ENCODE peak calls at places on chromosomes 5 and 9, in four cellular contexts. T is OCI-LY7, X is dorsolateral prefrontal cortex, N is brain microvascular endothelial cell. D is an unnamed sample.

GRCh38 chr5:40266952-40267351 is 412.8 kb upstream of the PTGER4 start:
- DNase-seq in X (no peak), T (no peak), N (no peak), D (no peak)

GRCh38 chr5:59745422-59745863 is 148.1 kb downstream of the PDE4D start:
- DNase-seq in N (peak), T (no peak), X (peak), D (no peak)

GRCh38 chr5:75603421-75603820 is 7.8 kb upstream of the ANKDD1B start:
- DNase-seq in T (no peak), X (no peak), N (no peak), D (no peak)

GRCh38 chr5:132259061-132259851 is 1.8 kb downstream of the PDLIM4 start:
- DNase-seq in T (no peak), X (peak), N (peak), D (peak)

GRCh38 chr5:109409061-109409843 is 522 bp downstream of the PJA2 start:
- DNase-seq in N (peak), T (peak), X (peak), D (peak)

GRCh38 chr9:135110416-135110815 is 22.9 kb downstream of the OLFM1 start:
- DNase-seq in N (no peak), T (no peak), X (no peak), D (no peak)

GRCh38 chr9:84697494-84698114 is 28.1 kb downstream of the NTRK2 start:
- DNase-seq in X (peak), T (peak), N (peak), D (no peak)

GRCh38 chr5:73672130-73672529 is 46.1 kb downstream of the ARHGEF28 start:
- DNase-seq in T (no peak), X (no peak), N (no peak), D (no peak)

GRCh38 chr9:131697097-131697496 is 42.8 kb downstream of the RAPGEF1 start:
- DNase-seq in X (no peak), T (no peak), N (no peak), D (no peak)

GRCh38 chr5:169870221-169870620 is 110.1 kb downstream of the INSYN2B start:
- DNase-seq in X (no peak), T (no peak), N (no peak), D (no peak)

GRCh38 chr5:56508249-56508648 is 275.1 kb upstream of the ANKRD55 start:
- DNase-seq in X (no peak), N (no peak), T (no peak), D (no peak)

GRCh38 chr5:176466245-176466871 is 18.2 kb downstream of the FAF2 start:
- DNase-seq in X (peak), T (no peak), N (peak), D (no peak)

GRCh38 chr5:174235993-174236528 is 190.6 kb downstream of the NSG2 start:
- DNase-seq in T (no peak), X (no peak), N (no peak), D (no peak)

GRCh38 chr5:133075572-133076536 is 24.0 kb downstream of the HSPA4 start:
- DNase-seq in T (no peak), X (no peak), N (no peak), D (no peak)

GRCh38 chr5:141862936-141863543 is 15.2 kb downstream of the PCDH1 start:
- DNase-seq in T (no peak), X (no peak), N (no peak), D (no peak)

DNA sequence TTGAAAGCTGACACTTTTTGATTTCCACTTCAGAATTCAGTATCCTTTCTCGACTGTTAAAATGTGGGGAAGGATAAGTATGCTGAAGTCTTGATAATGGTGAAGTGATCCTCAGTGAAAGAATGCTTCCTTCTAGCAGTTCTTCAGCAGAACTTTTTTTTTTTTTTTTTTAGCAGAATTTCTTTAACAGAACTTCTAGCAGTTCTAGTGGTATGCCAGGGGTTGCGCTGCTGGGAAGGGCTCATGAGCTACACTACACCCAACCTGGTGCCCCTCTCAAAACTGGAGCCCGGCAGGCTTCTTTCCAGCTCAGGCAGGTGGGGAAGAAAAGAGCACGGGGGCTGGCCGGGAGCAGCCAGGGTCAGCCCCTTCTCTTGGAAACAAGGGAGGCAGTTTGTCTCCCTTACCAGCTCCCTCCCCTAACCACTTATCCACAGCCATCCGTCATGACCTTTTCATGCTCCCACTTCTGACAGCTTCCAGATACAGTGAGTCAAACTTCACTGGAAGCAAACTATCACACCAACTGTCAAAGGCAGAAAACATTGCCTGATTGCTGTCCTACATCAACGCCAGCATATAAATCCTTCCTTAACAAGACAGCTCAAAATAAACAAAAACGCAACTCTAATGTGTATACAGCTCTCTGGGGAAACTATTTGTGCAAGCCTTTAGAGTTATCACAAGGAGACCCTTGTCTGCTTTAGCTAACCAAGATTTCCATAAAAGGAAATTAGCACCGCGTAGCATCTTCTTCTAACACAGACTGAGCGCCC is 211.5 kb downstream of the GAPVD1 start:
- DNase-seq in N (peak), X (no peak), T (no peak), D (no peak)
- H3K27ac ChIP-seq in N (peak), X (no peak), T (no peak), D (no peak)

GRCh38 chr5:150905312-150905683 is 518 bp upstream of the ZNF300 start:
- DNase-seq in T (no peak), X (no peak), N (no peak), D (no peak)
- H3K27ac ChIP-seq in T (no peak), X (peak), N (peak), D (peak)

GRCh38 chr5:157456301-157456700 is 3.7 kb upstream of the NIPAL4 start:
- DNase-seq in N (no peak), T (no peak), X (peak), D (peak)

GRCh38 chr5:157455057-157455456 is 5.0 kb upstream of the NIPAL4 start:
- DNase-seq in X (no peak), T (no peak), N (no peak), D (no peak)

GRCh38 chr5:157457391-157457790 is 2.6 kb upstream of the NIPAL4 start:
- DNase-seq in N (no peak), X (no peak), T (peak), D (no peak)

GRCh38 chr5:157451806-157452205 is 8.2 kb upstream of the NIPAL4 start:
- DNase-seq in X (no peak), N (no peak), T (no peak), D (no peak)

GRCh38 chr5:157454273-157454672 is 5.7 kb upstream of the NIPAL4 start:
- DNase-seq in X (no peak), T (no peak), N (no peak), D (no peak)
- H3K27ac ChIP-seq in X (no peak), T (no peak), N (no peak), D (peak)

GRCh38 chr9:69132391-69132790 is 41.7 kb upstream of the TJP2 start:
- DNase-seq in X (no peak), T (no peak), N (no peak), D (no peak)
- H3K27ac ChIP-seq in X (no peak), T (no peak), N (no peak), D (no peak)

DNA sequence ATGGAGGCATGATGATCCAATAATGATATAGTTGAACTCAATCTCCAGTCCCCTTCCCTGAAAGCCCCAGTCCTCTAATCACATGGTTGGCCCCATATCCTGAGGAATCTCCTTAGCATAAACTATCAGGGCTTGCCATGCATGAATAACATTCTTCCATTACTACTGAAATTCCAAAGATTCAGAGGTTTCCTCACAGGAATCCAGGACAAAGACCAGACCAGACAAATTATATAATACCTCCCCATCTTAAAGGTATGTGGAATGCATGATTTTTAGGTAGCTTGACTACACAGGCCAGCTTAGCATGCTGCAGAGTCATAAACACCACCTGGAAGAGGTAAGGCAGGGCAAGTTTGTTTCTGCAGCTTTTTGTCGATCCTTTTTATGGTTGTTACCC is 15.6 kb upstream of the LRRTM2 start:
- DNase-seq in T (no peak), X (no peak), N (no peak), D (no peak)
- H3K27ac ChIP-seq in T (no peak), X (no peak), N (no peak), D (no peak)

GRCh38 chr9:121767176-121767769 is 115.8 kb downstream of the DAB2IP start:
- DNase-seq in X (no peak), T (no peak), N (no peak), D (no peak)

GRCh38 chr9:121764371-121764730 is 112.9 kb downstream of the DAB2IP start:
- DNase-seq in X (no peak), N (no peak), T (no peak), D (no peak)

GRCh38 chr9:121765021-121765950 is 113.9 kb downstream of the DAB2IP start:
- DNase-seq in N (no peak), X (no peak), T (no peak), D (no peak)

GRCh38 chr9:121768416-121769015 is 117.1 kb downstream of the DAB2IP start:
- DNase-seq in X (no peak), N (no peak), T (no peak), D (no peak)

GRCh38 chr9:121766081-121766683 is 114.7 kb downstream of the DAB2IP start:
- DNase-seq in X (no peak), N (no peak), T (no peak), D (no peak)
- H3K27ac ChIP-seq in X (no peak), N (no peak), T (no peak), D (peak)

GRCh38 chr9:136979769-136980587 is 2.7 kb downstream of the PTGDS start:
- DNase-seq in X (no peak), N (no peak), T (no peak), D (no peak)

GRCh38 chr9:136982232-136983051 is at the start of gene LCNL1:
- DNase-seq in N (no peak), T (no peak), X (no peak), D (peak)

GRCh38 chr9:136980669-136981478 is 1.9 kb upstream of the LCNL1 start:
- DNase-seq in T (no peak), X (no peak), N (no peak), D (no peak)

GRCh38 chr9:136983167-136983566 is 374 bp downstream of the LCNL1 start:
- DNase-seq in N (no peak), X (no peak), T (no peak), D (no peak)

DNA sequence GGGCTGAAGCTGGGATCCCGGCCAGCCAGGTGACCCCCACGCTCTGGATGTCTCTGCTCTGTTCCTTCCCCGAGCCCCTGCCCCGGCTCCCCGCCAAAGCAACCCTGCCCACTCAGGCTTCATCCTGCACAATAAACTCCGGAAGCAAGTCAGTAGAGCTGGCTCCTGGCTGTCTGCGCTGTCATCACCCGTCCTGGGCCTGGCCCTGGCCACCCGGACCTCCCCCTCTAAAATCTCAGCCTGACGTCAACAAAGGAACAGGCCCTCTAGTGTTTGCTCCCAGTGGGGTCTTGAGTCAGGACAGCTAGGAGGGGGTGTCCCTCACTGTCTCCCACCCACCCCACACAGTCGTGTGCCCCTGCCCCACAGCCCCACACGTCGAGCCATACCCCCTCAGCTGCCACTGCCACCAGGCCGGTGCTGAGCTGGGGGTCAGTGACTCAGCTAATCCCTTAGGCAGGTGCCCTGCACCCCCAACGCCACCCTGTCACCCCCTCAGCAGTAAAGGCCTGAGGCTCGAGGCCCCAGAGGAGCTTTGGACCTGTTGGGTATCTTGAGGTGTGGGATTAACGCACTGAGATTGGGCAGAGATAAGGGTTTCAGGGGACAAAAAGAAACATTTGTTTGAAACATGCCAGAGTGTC is 1.1 kb upstream of the LCNL1 start:
- DNase-seq in X (no peak), T (no peak), N (no peak), D (no peak)
- H3K27ac ChIP-seq in X (peak), T (no peak), N (no peak), D (peak)

D was measured in caudate nucleus.